ENCODE peak calls at places on chromosome 12, in nine cellular contexts. W is CD8-positive, alpha-beta T cell; F is GM23338; O is SK-N-SH; C is stomach; E is fibroblast of the aortic adventitia; L is adrenal gland; I is fibroblast of lung; Z is tibial nerve. P is an unnamed sample.

GRCh38 chr12:1917172-1918070 is 1.0 kb downstream of the CACNA2D4 start:
- DNase-seq in W (peak; percentile 8), F (no peak), O (peak; percentile 27), C (peak; percentile 24), E (no peak), L (peak; percentile 19), I (no peak), Z (peak; percentile 21), P (no peak)

GRCh38 chr12:57299514-57300016 is 48.6 kb upstream of the STAC3 start:
- DNase-seq in W (no peak), F (peak; percentile 37), O (no peak), C (no peak), E (peak; percentile 21), L (no peak), I (peak; percentile 69), Z (no peak), P (no peak)

GRCh38 chr12:4091001-4091789 is 182.4 kb upstream of the CCND2 start:
- DNase-seq in W (no peak), F (no peak), O (no peak), C (no peak), E (no peak), L (no peak), I (no peak), Z (no peak), P (no peak)

GRCh38 chr12:31492599-31493196 is 98.2 kb downstream of the DENND5B start:
- DNase-seq in W (no peak), F (no peak), O (no peak), C (no peak), E (no peak), L (no peak), I (no peak), Z (no peak), P (no peak)

GRCh38 chr12:132534076-132534475 is 44.1 kb downstream of the FBRSL1 start:
- DNase-seq in W (no peak), F (no peak), O (no peak), C (no peak), E (no peak), L (no peak), I (no peak), Z (no peak), P (no peak)

GRCh38 chr12:3446235-3446634 is 44.8 kb upstream of the PRMT8 start:
- DNase-seq in W (no peak), F (no peak), O (no peak), C (no peak), E (no peak), L (no peak), I (no peak), Z (no peak), P (no peak)

GRCh38 chr12:32467959-32468863 is 68.9 kb downstream of the FGD4 start:
- DNase-seq in W (no peak), F (no peak), O (no peak), C (no peak), E (no peak), L (no peak), I (peak; percentile 17), Z (no peak), P (no peak)

GRCh38 chr12:17528394-17528793 is 561.6 kb downstream of the RERGL start:
- DNase-seq in W (no peak), F (peak; percentile 51), O (no peak), C (no peak), E (no peak), L (no peak), I (no peak), Z (no peak), P (no peak)

GRCh38 chr12:87142346-87142745 is 886.2 kb upstream of the MGAT4C start:
- DNase-seq in W (no peak), F (no peak), O (no peak), C (no peak), E (peak; percentile 83), L (no peak), I (peak; percentile 33), Z (no peak), P (no peak)

GRCh38 chr12:64608901-64609542 is 1.3 kb upstream of the RASSF3 start:
- DNase-seq in W (peak; percentile 51), F (peak; percentile 64), O (peak; percentile 48), C (no peak), E (peak; percentile 36), L (peak; percentile 34), I (peak; percentile 61), Z (no peak), P (no peak)

GRCh38 chr12:14993537-14994266 is 20.9 kb downstream of the PDE6H start:
- DNase-seq in W (no peak), F (no peak), O (no peak), C (no peak), E (peak; percentile 68), L (no peak), I (peak; percentile 73), Z (no peak), P (no peak)

GRCh38 chr12:81017792-81018191 is 60.1 kb upstream of the ACSS3 start:
- DNase-seq in W (no peak), F (no peak), O (no peak), C (no peak), E (no peak), L (no peak), I (no peak), Z (no peak), P (no peak)

GRCh38 chr12:80041691-80042090 is 57.6 kb upstream of the OTOGL start:
- DNase-seq in W (no peak), F (no peak), O (no peak), C (no peak), E (peak; percentile 80), L (no peak), I (peak; percentile 89), Z (no peak), P (no peak)

GRCh38 chr12:111359231-111359913 is 9.5 kb downstream of the PHETA1 start:
- DNase-seq in W (peak; percentile 21), F (no peak), O (no peak), C (no peak), E (no peak), L (no peak), I (peak; percentile 22), Z (no peak), P (no peak)

GRCh38 chr12:94951071-94951639 is 52.3 kb downstream of the NDUFA12 start:
- DNase-seq in W (no peak), F (no peak), O (peak; percentile 51), C (no peak), E (peak; percentile 12), L (no peak), I (no peak), Z (no peak), P (no peak)

GRCh38 chr12:85872497-85873091 is 1.5 kb upstream of the NTS start:
- DNase-seq in W (no peak), F (peak; percentile 88), O (peak; percentile 24), C (no peak), E (peak; percentile 80), L (no peak), I (peak; percentile 52), Z (no peak), P (no peak)

GRCh38 chr12:52903285-52903854 is 1.5 kb downstream of the KRT8 start:
- DNase-seq in W (peak; percentile 30), F (peak; percentile 94), O (peak; percentile 72), C (peak; percentile 76), E (peak; percentile 65), L (peak; percentile 79), I (peak; percentile 84), Z (peak; percentile 45), P (no peak)

GRCh38 chr12:117363263-117363662 is 1.8 kb upstream of the NOS1 start:
- DNase-seq in W (no peak), F (peak; percentile 13), O (no peak), C (no peak), E (no peak), L (no peak), I (no peak), Z (no peak), P (no peak)

GRCh38 chr12:121288158-121288848 is 8.2 kb downstream of the CAMKK2 start:
- DNase-seq in W (no peak), F (no peak), O (no peak), C (no peak), E (no peak), L (no peak), I (no peak), Z (no peak), P (no peak)

GRCh38 chr12:100442403-100442802 is 31.3 kb upstream of the NR1H4 start:
- DNase-seq in W (no peak), F (no peak), O (no peak), C (no peak), E (no peak), L (no peak), I (no peak), Z (no peak), P (no peak)

GRCh38 chr12:122106891-122107660 is 28.5 kb downstream of the MLXIP start:
- DNase-seq in W (no peak), F (no peak), O (no peak), C (peak; percentile 88), E (peak; percentile 59), L (no peak), I (peak; percentile 92), Z (no peak), P (no peak)

GRCh38 chr12:113727651-113728061 is 238.5 kb downstream of the RBM19 start:
- DNase-seq in W (no peak), F (no peak), O (no peak), C (no peak), E (peak; percentile 78), L (no peak), I (peak; percentile 54), Z (no peak), P (no peak)

GRCh38 chr12:108260039-108260438 is 79.1 kb downstream of the CMKLR1 start:
- DNase-seq in W (no peak), F (no peak), O (no peak), C (no peak), E (no peak), L (no peak), I (no peak), Z (no peak), P (no peak)
- TF ChIP-seq CTCF in W (no peak), F (no peak), O (no peak), C (no peak), E (no peak), L (no peak), I (no peak), Z (no peak), P (no peak)

DNA sequence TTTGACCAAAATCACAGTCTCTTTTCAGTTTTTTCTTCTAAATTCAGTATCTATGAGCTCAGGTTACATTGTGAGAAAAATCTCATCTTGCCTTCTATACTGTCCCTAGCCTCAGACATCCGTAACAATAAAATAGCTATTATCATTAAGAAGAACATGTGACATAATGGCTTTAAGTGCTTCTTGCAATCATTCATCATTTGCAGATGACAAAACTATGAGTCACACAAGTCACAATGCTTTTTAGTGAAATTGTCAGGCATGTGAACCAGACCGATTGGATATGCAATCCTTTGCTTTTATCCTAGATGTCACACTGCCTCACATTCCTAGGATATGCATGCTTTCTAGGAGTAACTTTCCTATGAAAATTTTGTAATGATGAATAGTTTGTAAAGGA is 313.1 kb downstream of the SLC6A15 start:
- DNase-seq in W (no peak), F (peak; percentile 9), O (no peak), C (no peak), E (peak; percentile 6), L (no peak), I (peak; percentile 48), Z (no peak), P (no peak)
- H3K4me3 ChIP-seq in W (no peak overlapping the region), F (no peak overlapping the region), O (no peak overlapping the region), C (no peak overlapping the region), E (no peak overlapping the region), L (no peak overlapping the region), I (no peak overlapping the region), Z (no peak overlapping the region), P (no peak overlapping the region)

GRCh38 chr12:55719371-55719770 is 822 bp upstream of the RDH5 start:
- DNase-seq in W (no peak), F (no peak), O (no peak), C (no peak), E (no peak), L (no peak), I (no peak), Z (no peak), P (no peak)
- TF ChIP-seq CTCF in W (no peak), F (no peak), O (no peak), C (no peak), E (no peak), L (no peak), I (no peak), Z (no peak), P (no peak)

GRCh38 chr12:54039417-54040147 is 6.7 kb downstream of the HOXC5 start:
- DNase-seq in W (no peak), F (no peak), O (no peak), C (no peak), E (peak; percentile 78), L (no peak), I (no peak), Z (peak; percentile 43), P (no peak)
- H3K4me3 ChIP-seq in W (no peak overlapping the region), F (no peak overlapping the region), O (no peak overlapping the region), C (no peak overlapping the region), E (no peak overlapping the region), L (no peak overlapping the region), I (no peak overlapping the region), Z (peak overlapping the region; percentile 27), P (no peak overlapping the region)

P was measured in GM12864.